ENCODE peak calls at places on chromosomes 16 and 17, in seven cellular contexts. I, L, B, G, C, T and N are unnamed samples.

GRCh38 chr17:64470676-64471075 is 21.8 kb downstream of the MILR1 start:
- DNase-seq in I (no peak), L (no peak), B (no peak), G (no peak), C (no peak), T (no peak), N (no peak)

GRCh38 chr17:52145496-52145895 is 13.0 kb downstream of the CA10 start:
- DNase-seq in I (no peak), L (no peak), B (peak; percentile 87), G (no peak), C (no peak), T (no peak), N (no peak)

GRCh38 chr16:64695684-64696083 is 426.2 kb downstream of the CDH11 start:
- DNase-seq in I (no peak), L (peak; percentile 47), B (no peak), G (no peak), C (no peak), T (no peak), N (no peak)

GRCh38 chr16:17409894-17410293 is 60.9 kb downstream of the XYLT1 start:
- DNase-seq in I (no peak), L (no peak), B (no peak), G (no peak), C (no peak), T (no peak), N (no peak)

GRCh38 chr17:66625321-66625767 is 209.6 kb upstream of the CACNG5 start:
- DNase-seq in I (no peak), L (peak; percentile 44), B (peak; percentile 73), G (no peak), C (no peak), T (no peak), N (no peak)

GRCh38 chr17:57905875-57906455 is 49.2 kb downstream of the CUEDC1 start:
- DNase-seq in I (no peak), L (no peak), B (no peak), G (no peak), C (no peak), T (no peak), N (no peak)

GRCh38 chr17:28216528-28216927 is 102.5 kb upstream of the TMEM97 start:
- DNase-seq in I (no peak), L (peak; percentile 78), B (peak; percentile 57), G (peak; percentile 41), C (no peak), T (no peak), N (no peak)

GRCh38 chr17:333626-334396 is 18.8 kb downstream of the RPH3AL start:
- DNase-seq in I (no peak), L (no peak), B (no peak), G (peak; percentile 32), C (peak; percentile 60), T (peak; percentile 74), N (peak; percentile 83)

GRCh38 chr17:45282683-45283644 is 21.1 kb upstream of the SPATA32 start:
- DNase-seq in I (no peak), L (peak; percentile 49), B (no peak), G (peak; percentile 90), C (no peak), T (no peak), N (no peak)

GRCh38 chr16:52957199-52957598 is 95.5 kb downstream of the CHD9NB start:
- DNase-seq in I (no peak), L (no peak), B (no peak), G (no peak), C (no peak), T (no peak), N (no peak)

GRCh38 chr16:58487566-58488351 is 12.2 kb upstream of the NDRG4 start:
- DNase-seq in I (no peak), L (peak; percentile 89), B (peak; percentile 78), G (peak; percentile 63), C (peak; percentile 84), T (peak; percentile 82), N (peak; percentile 65)

GRCh38 chr16:89360760-89361435 is 129.5 kb downstream of the ANKRD11 start:
- DNase-seq in I (no peak), L (no peak), B (no peak), G (no peak), C (peak; percentile 40), T (no peak), N (no peak)

GRCh38 chr16:49459953-49460735 is 86.5 kb downstream of the C16orf78 start:
- DNase-seq in I (peak; percentile 55), L (no peak), B (no peak), G (no peak), C (peak; percentile 11), T (no peak), N (no peak)

GRCh38 chr17:37048806-37049205 is 100.1 kb downstream of the AATF start:
- DNase-seq in I (no peak), L (no peak), B (no peak), G (no peak), C (no peak), T (no peak), N (no peak)

GRCh38 chr17:78628547-78629435 is 51.6 kb upstream of the DNAH17 start:
- DNase-seq in I (no peak), L (no peak), B (no peak), G (no peak), C (no peak), T (no peak), N (no peak)

GRCh38 chr16:87243383-87243964 is 73.7 kb downstream of the C16orf95 start:
- DNase-seq in I (no peak), L (no peak), B (no peak), G (no peak), C (no peak), T (no peak), N (no peak)

DNA sequence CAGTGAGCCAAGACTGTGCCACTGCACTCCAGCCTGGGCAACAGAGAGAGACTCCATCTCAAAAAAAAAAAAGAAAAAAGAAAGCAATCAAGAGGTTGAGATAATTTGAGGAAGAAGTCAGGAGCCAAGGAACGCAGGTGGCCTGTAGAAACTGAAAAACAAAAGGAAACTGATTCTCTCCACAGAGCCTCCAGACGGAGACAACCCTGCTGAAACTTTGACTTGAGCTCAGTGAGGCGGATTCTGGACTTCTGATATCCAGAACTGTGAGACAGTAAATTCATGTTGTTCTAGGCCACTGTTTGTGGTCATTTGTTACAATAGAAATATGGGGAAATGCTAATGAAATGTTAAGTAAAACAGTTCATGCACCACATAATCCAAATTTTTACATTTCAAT is 5.3 kb downstream of the MBTPS1 start:
- DNase-seq in I (no peak), L (no peak), B (no peak), G (no peak), C (no peak), T (no peak), N (no peak)
- H3K27ac ChIP-seq in I (no peak overlapping the region), L (no peak overlapping the region), B (no peak overlapping the region), G (no peak overlapping the region), C (no peak overlapping the region), T (no peak overlapping the region), N (no peak overlapping the region)

GRCh38 chr16:12272264-12272663 is 295.7 kb downstream of the SNX29 start:
- DNase-seq in I (no peak), L (no peak), B (no peak), G (no peak), C (no peak), T (no peak), N (no peak)
- H3K4me3 ChIP-seq in I (no peak overlapping the region), L (no peak overlapping the region), B (no peak overlapping the region), G (no peak overlapping the region), C (no peak overlapping the region), T (no peak overlapping the region), N (no peak overlapping the region)

DNA sequence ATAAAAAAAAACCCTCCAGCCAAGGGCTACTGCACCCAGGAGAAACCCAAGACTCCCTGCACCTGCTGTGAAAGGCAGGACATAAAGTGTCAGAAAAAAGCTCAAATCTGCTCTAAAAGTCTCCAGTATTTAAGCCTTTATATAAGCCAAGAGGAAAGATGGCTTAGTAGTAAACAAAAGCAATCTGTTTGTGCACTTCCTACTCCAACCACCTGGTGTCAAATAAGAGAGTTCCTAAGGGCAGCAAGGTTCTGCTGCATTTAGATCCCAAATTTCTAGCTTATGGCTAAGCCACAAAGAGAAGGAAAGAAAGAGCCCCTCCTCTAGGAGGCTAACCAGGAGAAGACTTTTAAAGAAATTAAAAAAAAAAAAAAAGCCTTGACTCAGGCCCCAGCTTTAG is 20.6 kb downstream of the ACSM1 start:
- DNase-seq in I (no peak), L (no peak), B (no peak), G (no peak), C (no peak), T (no peak), N (no peak)
- H3K27ac ChIP-seq in I (no peak overlapping the region), L (no peak overlapping the region), B (no peak overlapping the region), G (no peak overlapping the region), C (peak overlapping the region; percentile 83), T (peak overlapping the region; percentile 94), N (peak overlapping the region; percentile 69)

GRCh38 chr17:17907469-17907868 is 64.7 kb downstream of the TOM1L2 start:
- DNase-seq in I (no peak), L (no peak), B (no peak), G (no peak), C (no peak), T (no peak), N (no peak)
- H3K4me3 ChIP-seq in I (no peak overlapping the region), L (no peak overlapping the region), B (no peak overlapping the region), G (no peak overlapping the region), C (no peak overlapping the region), T (no peak overlapping the region), N (no peak overlapping the region)

GRCh38 chr17:8896641-8897635 is 29.5 kb upstream of the PIK3R6 start:
- DNase-seq in I (peak; percentile 46), L (no peak), B (no peak), G (no peak), C (peak; percentile 11), T (no peak), N (no peak)

GRCh38 chr17:8904201-8904600 is 36.7 kb upstream of the PIK3R6 start:
- DNase-seq in I (no peak), L (no peak), B (no peak), G (no peak), C (peak; percentile 9), T (no peak), N (no peak)

GRCh38 chr17:8900207-8900606 is 32.7 kb upstream of the PIK3R6 start:
- DNase-seq in I (no peak), L (no peak), B (no peak), G (no peak), C (peak; percentile 20), T (no peak), N (no peak)

GRCh38 chr17:8904686-8905085 is 37.2 kb upstream of the PIK3R6 start:
- DNase-seq in I (no peak), L (no peak), B (no peak), G (no peak), C (no peak), T (no peak), N (no peak)

DNA sequence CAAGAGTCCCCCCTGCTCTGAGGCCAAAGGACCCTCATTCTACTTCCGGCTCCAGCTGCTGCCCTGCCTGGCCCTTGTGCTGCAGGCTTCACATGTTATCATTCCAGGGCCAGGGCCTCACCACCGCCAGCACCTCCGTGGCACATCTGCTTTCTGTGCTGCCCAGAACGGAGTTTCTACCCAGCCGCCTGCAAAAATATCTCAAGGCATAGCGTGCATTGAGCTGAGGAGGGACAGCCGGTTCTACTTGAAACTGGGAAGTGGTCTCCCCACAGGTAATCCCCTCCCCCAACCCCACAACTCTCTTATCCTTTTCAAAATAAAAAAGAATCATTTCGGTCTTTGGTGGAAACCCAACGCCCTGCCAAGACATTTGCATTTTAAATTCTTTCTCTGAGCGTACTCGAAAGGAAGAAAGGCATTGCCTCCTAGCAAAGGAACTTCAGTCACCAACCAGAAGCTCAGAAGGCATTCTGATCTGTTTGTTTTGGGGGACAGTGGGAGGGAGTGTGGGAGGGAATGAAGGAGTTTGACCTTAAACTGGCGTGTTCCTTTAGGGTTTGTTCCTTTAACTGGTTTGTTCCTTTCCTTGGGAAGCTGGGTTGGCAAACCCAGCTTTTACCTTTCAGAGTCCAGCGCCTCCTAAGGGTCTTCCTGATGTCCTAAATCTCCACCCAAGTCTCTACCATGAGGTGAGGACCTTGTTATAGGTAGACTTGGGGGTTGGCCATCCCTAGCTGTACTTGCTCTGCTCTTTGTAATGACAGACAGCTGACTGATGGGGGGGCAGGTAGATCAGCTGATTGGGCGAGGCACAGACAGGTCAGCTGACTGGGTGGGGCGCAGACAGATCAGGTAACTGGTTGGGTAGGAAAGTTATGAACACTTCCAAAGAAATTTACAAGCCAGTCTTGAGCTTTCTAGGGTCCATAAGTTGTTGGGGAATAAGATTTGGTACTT is 33.4 kb upstream of the PIK3R6 start:
- DNase-seq in I (peak; percentile 40), L (no peak), B (no peak), G (no peak), C (peak; percentile 17), T (no peak), N (peak; percentile 33)
- H3K27ac ChIP-seq in I (no peak overlapping the region), L (no peak overlapping the region), B (no peak overlapping the region), G (no peak overlapping the region), C (no peak overlapping the region), T (no peak overlapping the region), N (no peak overlapping the region)